ENCODE peak calls at places on chromosomes 4 and X, in eight cellular contexts. K is HCT116, J is prostate gland, E is endothelial cell of umbilical vein, P is K562, N is upper lobe of left lung, G is GM12878, Z is Panc1. D is an unnamed sample.

GRCh38 chrX:66676413-66676812 is 37.5 kb upstream of the EDA2R start:
- DNase-seq in N (no peak), P (no peak), Z (no peak), J (no peak), K (no peak), E (peak; percentile 2), G (no peak), D (no peak)

GRCh38 chrX:37420179-37420578 is 71.0 kb downstream of the PRRG1 start:
- DNase-seq in P (no peak), J (no peak), N (no peak), G (no peak), K (no peak), E (no peak), Z (no peak), D (no peak)

GRCh38 chrX:123432362-123433150 is 248.5 kb downstream of the GRIA3 start:
- DNase-seq in K (no peak), E (no peak), Z (no peak), J (peak; percentile 4), P (no peak), G (no peak), N (no peak), D (peak; percentile 44)

GRCh38 chr4:188554413-188554812 is 415.2 kb downstream of the TRIML1 start:
- DNase-seq in J (no peak), G (no peak), E (no peak), K (no peak), P (no peak), N (no peak), Z (no peak), D (no peak)

GRCh38 chr4:183503497-183504063 is 1.3 kb upstream of the ING2 start:
- DNase-seq in N (no peak), K (no peak), G (peak; percentile 8), J (no peak), P (no peak), Z (no peak), E (no peak), D (no peak)

GRCh38 chr4:105194328-105195231 is 47.9 kb downstream of the TET2 start:
- DNase-seq in Z (no peak), K (no peak), P (no peak), J (no peak), N (no peak), E (peak; percentile 63), G (peak; percentile 55), D (no peak)

GRCh38 chr4:156594619-156595018 is 377.0 kb downstream of the PDGFC start:
- DNase-seq in Z (no peak), K (no peak), N (no peak), E (no peak), P (no peak), J (peak; percentile 17), G (no peak), D (peak; percentile 27)

GRCh38 chr4:175280153-175280552 is 362.0 kb downstream of the ADAM29 start:
- DNase-seq in J (no peak), Z (no peak), N (no peak), P (no peak), K (no peak), E (no peak), G (no peak), D (no peak)

GRCh38 chrX:113274345-113274744 is 433.7 kb upstream of the AMOT start:
- DNase-seq in K (no peak), P (peak; percentile 8), N (no peak), J (no peak), G (no peak), E (no peak), Z (no peak), D (no peak)

GRCh38 chr4:26299254-26299882 is 21.4 kb upstream of the RBPJ start:
- DNase-seq in Z (no peak), J (no peak), K (no peak), G (no peak), P (no peak), E (no peak), N (no peak), D (no peak)

GRCh38 chr4:79288185-79288584 is 37.7 kb downstream of the NAA11 start:
- DNase-seq in K (no peak), G (no peak), Z (no peak), E (no peak), N (no peak), J (no peak), P (no peak), D (no peak)

GRCh38 chrX:39443240-39443639 is 642.0 kb downstream of the MID1IP1 start:
- DNase-seq in P (no peak), Z (no peak), E (no peak), G (no peak), J (no peak), K (no peak), N (no peak), D (no peak)

GRCh38 chrX:20362268-20363002 is 95.7 kb upstream of the RPS6KA3 start:
- DNase-seq in E (peak; percentile 46), G (no peak), J (no peak), Z (no peak), K (no peak), P (peak; percentile 12), N (no peak), D (no peak)

GRCh38 chr4:188727746-188728145 is 588.5 kb downstream of the TRIML1 start:
- DNase-seq in P (no peak), J (no peak), K (no peak), G (no peak), E (no peak), Z (no peak), N (no peak), D (no peak)

GRCh38 chrX:153642313-153642654 is 4.7 kb upstream of the DUSP9 start:
- DNase-seq in P (peak; percentile 49), E (no peak), G (no peak), K (no peak), N (no peak), J (no peak), Z (no peak), D (no peak)

GRCh38 chrX:5957506-5957905 is 271.2 kb downstream of the NLGN4X start:
- DNase-seq in J (no peak), Z (no peak), E (no peak), N (no peak), K (no peak), G (no peak), P (no peak), D (no peak)

GRCh38 chr4:77095101-77095826 is 19.5 kb upstream of the CCNI start:
- DNase-seq in N (no peak), E (peak; percentile 68), G (no peak), K (peak; percentile 49), J (peak; percentile 80), P (peak; percentile 69), Z (peak; percentile 33), D (peak; percentile 84)
- TF ChIP-seq POLR2AphosphoS5 in N (no peak), E (no peak), G (no peak), K (no peak), J (peak; percentile 41), P (no peak), Z (no peak), D (no peak)

DNA sequence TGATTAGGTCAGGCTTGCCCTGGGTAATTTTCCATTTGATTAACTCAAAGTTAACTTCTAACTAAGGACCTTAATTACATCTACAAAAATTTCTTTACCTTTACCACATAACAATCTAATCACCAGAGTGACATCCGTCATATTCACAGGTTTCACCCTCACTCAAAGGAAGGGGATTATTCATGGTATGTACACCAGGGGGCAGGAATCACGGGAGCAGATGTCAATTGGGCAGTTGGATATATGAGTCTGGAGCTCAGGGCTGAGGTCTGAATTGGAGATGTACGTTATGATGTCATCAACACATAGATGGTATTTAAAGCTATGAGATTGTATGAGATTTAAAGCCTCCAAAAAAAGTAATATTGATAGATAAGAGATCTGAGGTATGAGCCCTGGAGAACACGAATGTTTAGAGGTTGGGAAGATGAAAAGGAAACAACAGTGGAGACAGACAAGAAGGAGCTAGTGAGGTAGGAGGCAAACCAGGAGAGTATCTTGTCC is 52.9 kb downstream of the PGRMC1 start:
- DNase-seq in P (peak; percentile 4), N (no peak), J (no peak), G (no peak), Z (no peak), E (no peak), K (no peak), D (no peak)
- TF ChIP-seq CTCF in P (peak; percentile 19), N (no peak), J (no peak), G (no peak), Z (no peak), E (no peak), K (peak; percentile 37), D (no peak)

DNA sequence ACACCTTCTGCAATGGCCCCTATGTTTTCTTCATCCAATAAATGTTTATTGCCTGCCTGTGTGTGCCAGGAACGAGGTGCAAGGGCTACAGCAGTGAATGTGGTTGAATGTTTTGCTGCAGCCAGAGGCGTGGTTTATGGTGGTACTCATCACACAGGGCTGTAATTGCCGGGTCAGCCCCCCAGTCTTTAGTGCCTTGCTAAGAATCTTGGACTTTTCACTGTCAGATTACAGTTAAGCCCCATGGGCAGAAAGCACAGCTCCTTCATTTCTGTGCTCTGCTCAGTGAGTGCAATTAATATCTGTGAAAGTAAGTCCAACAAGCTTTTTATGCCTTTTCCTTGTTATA is 67.8 kb downstream of the TAPT1 start:
- DNase-seq in Z (no peak), E (no peak), N (no peak), K (no peak), P (no peak), G (no peak), J (no peak), D (no peak)
- H3K4me1 ChIP-seq in Z (no peaks in the 10 kb centered on the region), E (peaks cover 23% of the 10 kb centered on the region), N (peaks cover 10% of the 10 kb centered on the region), K (no peaks in the 10 kb centered on the region), P (no peaks in the 10 kb centered on the region), G (no peaks in the 10 kb centered on the region), J (no peaks in the 10 kb centered on the region), D (peaks cover 8% of the 10 kb centered on the region)

DNA sequence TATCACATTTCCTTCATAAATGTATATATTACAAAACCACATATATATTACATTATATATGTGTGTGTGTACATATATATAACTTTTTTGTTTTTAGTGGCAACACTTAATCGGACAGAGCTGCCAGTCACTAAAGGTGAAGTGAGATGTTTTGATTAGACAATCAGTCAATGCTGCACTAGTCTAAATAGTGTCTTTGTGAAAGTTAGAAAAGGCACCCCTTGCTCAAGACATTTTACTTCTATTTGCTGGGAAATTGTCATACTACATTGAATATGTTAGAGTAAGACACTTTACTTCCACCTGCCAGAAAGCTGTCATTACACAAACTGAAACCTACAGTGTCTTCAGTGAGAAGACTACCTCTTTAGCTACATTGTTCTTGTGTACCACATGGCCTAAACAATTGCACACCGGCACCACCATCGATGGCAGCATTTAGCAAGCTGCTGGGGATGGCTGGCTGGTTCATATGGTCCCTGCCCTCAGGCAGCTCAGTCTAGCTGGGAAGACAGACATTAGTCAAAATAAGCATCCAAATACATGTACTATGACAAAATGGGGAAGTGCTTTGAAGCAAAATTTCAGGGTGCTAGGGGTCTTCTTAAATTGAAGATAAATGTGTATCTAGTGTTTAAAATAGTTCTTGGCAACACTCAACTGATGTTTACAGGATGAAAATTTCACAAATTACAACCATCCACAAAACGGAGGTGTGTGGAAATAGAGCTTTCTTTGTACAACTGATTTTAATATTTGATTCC is 148.1 kb upstream of the GATB start:
- DNase-seq in E (no peak), K (no peak), P (no peak), Z (no peak), N (no peak), G (no peak), J (no peak), D (no peak)
- TF ChIP-seq POLR2AphosphoS5 in E (no peak), K (no peak), P (no peak), Z (no peak), N (no peak), G (no peak), J (no peak), D (no peak)

GRCh38 chr4:167290684-167291083 is 56.4 kb upstream of the SPOCK3 start:
- DNase-seq in K (peak; percentile 7), P (no peak), E (peak; percentile 11), N (no peak), G (no peak), Z (no peak), J (no peak), D (no peak)
- TF ChIP-seq CTCF in K (peak; percentile 33), P (no peak), E (peak; percentile 18), N (no peak), G (peak; percentile 9), Z (peak; percentile 14), J (peak; percentile 41), D (no peak)

GRCh38 chrX:2699959-2700358 is 8.9 kb downstream of the CD99 start:
- DNase-seq in E (no peak), G (no peak), P (no peak), J (no peak), N (no peak), Z (no peak), K (no peak), D (no peak)
- H3K4me1 ChIP-seq in E (peaks cover 64% of the 10 kb centered on the region), G (peaks cover 33% of the 10 kb centered on the region), P (peaks cover 3% of the 10 kb centered on the region), J (peaks cover 18% of the 10 kb centered on the region), N (peaks cover 68% of the 10 kb centered on the region), Z (no peaks in the 10 kb centered on the region), K (peaks cover 30% of the 10 kb centered on the region), D (peaks cover 80% of the 10 kb centered on the region)